ENCODE peak calls at places on chromosomes 12 and 14, in nine cellular contexts. Q, Y, T, N, M, J, V, G and O are unnamed samples.

GRCh38 chr14:67674480-67675218 is at the start of gene VTI1B:
- DNase-seq in J (peak), M (peak), G (peak), Y (peak), V (peak), T (peak), N (peak), Q (peak), O (peak)

GRCh38 chr14:50340945-50341344 is 28.8 kb downstream of the DMAC2L start:
- DNase-seq in G (no peak), J (no peak), N (no peak), Y (no peak), Q (no peak), T (no peak), M (no peak), V (peak), O (no peak)

GRCh38 chr12:41956353-41956752 is 188.3 kb downstream of the GXYLT1 start:
- DNase-seq in Q (no peak), Y (no peak), N (no peak), V (no peak), G (no peak), T (no peak), J (no peak), M (no peak), O (no peak)

GRCh38 chr12:81128930-81129554 is 51.2 kb downstream of the ACSS3 start:
- DNase-seq in M (peak), J (peak), V (peak), T (no peak), Y (peak), G (peak), Q (peak), N (no peak), O (peak)

GRCh38 chr12:26172013-26172412 is 23.4 kb upstream of the SSPN start:
- DNase-seq in V (no peak), N (no peak), J (no peak), Q (no peak), G (no peak), T (no peak), M (no peak), Y (no peak), O (no peak)

GRCh38 chr14:58549358-58549757 is 88.4 kb upstream of the DACT1 start:
- DNase-seq in T (no peak), N (no peak), V (no peak), G (no peak), J (no peak), Y (no peak), Q (no peak), M (no peak), O (no peak)

GRCh38 chr12:3295648-3296408 is 195.2 kb upstream of the PRMT8 start:
- DNase-seq in T (peak), J (peak), Q (peak), V (no peak), M (no peak), N (no peak), Y (no peak), G (no peak), O (no peak)

GRCh38 chr14:99621948-99622347 is 17.9 kb upstream of the CCDC85C start:
- DNase-seq in Q (no peak), Y (no peak), M (no peak), T (no peak), G (no peak), N (no peak), V (no peak), J (no peak), O (no peak)

GRCh38 chr14:36066636-36067035 is 109.9 kb downstream of the PTCSC3 start:
- DNase-seq in T (no peak), N (no peak), G (no peak), Q (no peak), V (peak), J (no peak), Y (no peak), M (no peak), O (no peak)

GRCh38 chr12:9604288-9604687 is 3.4 kb downstream of the KLRB1 start:
- DNase-seq in Y (no peak), N (no peak), M (no peak), V (no peak), G (no peak), J (peak), T (no peak), Q (no peak), O (no peak)

GRCh38 chr14:75022655-75023054 is 19.9 kb downstream of the EIF2B2 start:
- DNase-seq in T (no peak), N (peak), Q (no peak), J (no peak), G (no peak), Y (peak), M (no peak), V (peak), O (no peak)

GRCh38 chr14:83712730-83713129 is 1817.2 kb upstream of the FLRT2 start:
- DNase-seq in M (no peak), G (no peak), Y (no peak), J (no peak), Q (no peak), V (no peak), N (no peak), T (no peak), O (no peak)

GRCh38 chr12:89135976-89136634 is 216.2 kb downstream of the DUSP6 start:
- DNase-seq in V (peak), T (no peak), N (no peak), G (no peak), Y (no peak), Q (no peak), J (peak), M (no peak), O (peak)